ENCODE peak calls at places on chromosomes 2 and 18, in nine cellular contexts. R, T, C, J, L, U, Y, G and M are unnamed samples.

GRCh38 chr18:32717151-32717550 is 55.7 kb downstream of the KLHL14 start:
- DNase-seq in R (no peak), T (no peak), C (no peak), J (no peak), L (no peak), U (no peak), Y (no peak), G (no peak), M (no peak)

GRCh38 chr18:77777126-77777525 is 527.5 kb downstream of the GALR1 start:
- DNase-seq in R (no peak), T (no peak), C (no peak), J (no peak), L (no peak), U (no peak), Y (no peak), G (no peak), M (no peak)

GRCh38 chr18:54217624-54218023 is 6.8 kb downstream of the MBD2 start:
- DNase-seq in R (no peak), T (no peak), C (no peak), J (peak), L (no peak), U (no peak), Y (no peak), G (no peak), M (no peak)

GRCh38 chr2:70855679-70856078 is 20.1 kb upstream of the CD207 start:
- DNase-seq in R (no peak), T (no peak), C (no peak), J (no peak), L (no peak), U (peak), Y (no peak), G (no peak), M (peak)

GRCh38 chr2:9665903-9666302 is 35.1 kb upstream of the YWHAQ start:
- DNase-seq in R (no peak), T (no peak), C (no peak), J (no peak), L (peak), U (peak), Y (no peak), G (no peak), M (no peak)

GRCh38 chr2:70501215-70501614 is 52.4 kb downstream of the TGFA start:
- DNase-seq in R (no peak), T (no peak), C (no peak), J (no peak), L (no peak), U (no peak), Y (no peak), G (no peak), M (no peak)

GRCh38 chr2:120559401-120559800 is 176.3 kb upstream of the GLI2 start:
- DNase-seq in R (no peak), T (no peak), C (no peak), J (no peak), L (peak), U (no peak), Y (no peak), G (no peak), M (peak)

GRCh38 chr2:109126501-109126860 is 2.5 kb upstream of the SH3RF3 start:
- DNase-seq in R (no peak), T (no peak), C (no peak), J (no peak), L (peak), U (peak), Y (no peak), G (peak), M (no peak)

GRCh38 chr2:127901339-127902072 is 15.8 kb upstream of the AMMECR1L start:
- DNase-seq in R (no peak), T (peak), C (no peak), J (no peak), L (peak), U (no peak), Y (no peak), G (no peak), M (no peak)

GRCh38 chr2:232761301-232761907 is 15.0 kb downstream of the KCNJ13 start:
- DNase-seq in R (peak), T (no peak), C (peak), J (peak), L (peak), U (peak), Y (peak), G (peak), M (peak)

GRCh38 chr18:41814651-41815050 is 140.4 kb upstream of the PIK3C3 start:
- DNase-seq in R (no peak), T (no peak), C (no peak), J (no peak), L (no peak), U (no peak), Y (no peak), G (peak), M (no peak)

GRCh38 chr2:9844581-9844980 is 1.3 kb downstream of the TAF1B start:
- DNase-seq in R (no peak), T (no peak), C (peak), J (peak), L (peak), U (peak), Y (no peak), G (peak), M (no peak)

GRCh38 chr2:20438334-20439192 is 8.3 kb upstream of the RHOB start:
- DNase-seq in R (peak), T (peak), C (no peak), J (no peak), L (peak), U (peak), Y (no peak), G (peak), M (no peak)

GRCh38 chr2:219557320-219557719 is 13.5 kb downstream of the TMEM198 start:
- DNase-seq in R (no peak), T (no peak), C (no peak), J (no peak), L (no peak), U (no peak), Y (no peak), G (no peak), M (no peak)

GRCh38 chr2:68252407-68253210 is at the start of gene PPP3R1:
- DNase-seq in R (peak), T (peak), C (peak), J (peak), L (peak), U (peak), Y (peak), G (peak), M (peak)

GRCh38 chr2:9941196-9941995 is 10.1 kb upstream of the GRHL1 start:
- DNase-seq in R (no peak), T (no peak), C (no peak), J (peak), L (peak), U (no peak), Y (no peak), G (no peak), M (no peak)

GRCh38 chr2:12761109-12761508 is 44.4 kb downstream of the TRIB2 start:
- DNase-seq in R (no peak), T (no peak), C (no peak), J (no peak), L (no peak), U (no peak), Y (no peak), G (no peak), M (no peak)

DNA sequence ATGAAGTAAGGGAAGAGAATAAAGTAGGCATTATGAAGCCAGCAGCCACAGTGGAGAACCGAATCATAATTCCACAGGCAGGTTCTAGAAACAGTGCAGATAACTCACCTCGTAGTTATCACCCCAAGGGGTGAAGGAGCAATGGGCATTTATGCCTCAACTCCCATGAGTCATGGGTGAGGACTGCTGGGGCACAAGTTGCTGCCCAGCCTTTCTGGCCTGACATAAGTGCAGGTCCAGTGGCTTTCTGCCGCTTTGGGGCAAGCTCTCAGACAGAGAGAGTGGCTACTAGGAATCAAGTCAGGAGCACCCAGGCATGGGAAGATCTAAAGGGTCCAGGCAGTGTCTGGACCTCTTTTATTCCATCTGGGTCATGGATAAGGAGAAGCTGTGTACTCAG is 149.8 kb downstream of the SUCLG1 start:
- DNase-seq in R (no peak), T (no peak), C (no peak), J (no peak), L (no peak), U (no peak), Y (no peak), G (no peak), M (no peak)
- TF ChIP-seq CTCF in R (no peak), T (no peak), C (no peak), J (no peak), L (no peak), U (no peak), Y (no peak), G (no peak), M (no peak)

GRCh38 chr2:166916987-166917386 is 28.7 kb downstream of the XIRP2 start:
- DNase-seq in R (no peak), T (no peak), C (no peak), J (no peak), L (no peak), U (no peak), Y (no peak), G (no peak), M (no peak)
- TF ChIP-seq CTCF in R (no peak), T (no peak), C (no peak), J (no peak), L (no peak), U (no peak), Y (no peak), G (no peak), M (no peak)

GRCh38 chr2:230711224-230711623 is 1.4 kb upstream of the CAB39 start:
- DNase-seq in R (no peak), T (no peak), C (no peak), J (no peak), L (no peak), U (no peak), Y (no peak), G (peak), M (no peak)

GRCh38 chr2:230714122-230714453 is 1.4 kb downstream of the CAB39 start:
- DNase-seq in R (peak), T (no peak), C (peak), J (peak), L (peak), U (peak), Y (peak), G (peak), M (no peak)

GRCh38 chr2:230713331-230714121 is 884 bp downstream of the CAB39 start:
- DNase-seq in R (peak), T (peak), C (peak), J (peak), L (no peak), U (peak), Y (peak), G (peak), M (no peak)

GRCh38 chr2:230715201-230715600 is 2.6 kb downstream of the CAB39 start:
- DNase-seq in R (no peak), T (no peak), C (no peak), J (no peak), L (peak), U (no peak), Y (no peak), G (peak), M (no peak)

DNA sequence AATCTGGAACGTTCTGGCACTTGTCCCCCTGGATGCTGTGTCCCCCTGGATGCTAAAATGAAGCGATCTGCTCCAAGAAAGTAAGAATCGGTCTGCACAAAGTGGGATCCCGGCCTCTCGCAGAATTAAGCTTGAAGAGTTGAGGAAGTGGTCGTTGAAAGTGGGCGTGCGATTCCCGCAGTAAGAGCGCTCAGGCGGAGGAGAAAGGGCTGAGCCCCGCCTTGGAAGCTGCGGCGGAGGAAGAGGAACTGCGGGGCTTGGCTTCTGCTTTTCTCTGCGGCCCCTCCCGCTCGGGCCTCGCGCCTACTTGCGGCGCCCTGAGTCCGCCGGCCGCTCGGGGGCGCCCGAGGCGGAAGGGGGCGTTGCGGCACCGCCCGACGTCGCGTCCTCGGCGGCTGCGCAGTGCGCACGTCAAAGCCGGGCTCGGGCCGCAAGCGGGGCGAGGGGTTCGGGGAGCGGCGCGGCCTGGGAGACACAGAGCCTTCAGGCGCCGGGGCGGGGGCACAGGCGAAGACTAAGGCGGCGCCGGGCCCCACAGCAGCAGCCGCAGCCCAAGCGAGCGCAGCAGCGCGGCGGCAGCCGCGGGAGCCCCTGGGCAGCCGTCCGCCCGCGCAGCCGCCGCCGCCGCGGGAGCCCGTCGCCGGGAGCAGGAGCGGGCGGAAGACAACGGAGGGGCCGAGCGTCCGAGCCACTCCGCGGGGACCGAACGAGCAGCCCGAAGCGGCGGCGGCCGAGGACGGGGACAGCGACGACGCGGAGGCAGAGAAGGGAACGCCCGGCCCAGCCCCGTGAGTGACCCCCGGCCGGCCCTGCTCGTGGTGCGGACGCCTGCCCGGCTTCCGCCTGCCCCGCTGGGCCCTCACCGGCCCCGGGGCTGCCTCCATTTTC is at the start of gene CAB39:
- DNase-seq in R (peak), T (peak), C (peak), J (peak), L (peak), U (peak), Y (peak), G (peak), M (peak)
- TF ChIP-seq CTCF in R (peak), T (peak), C (peak), J (peak), L (peak), U (peak), Y (peak), G (peak), M (peak)

GRCh38 chr2:99159594-99159993 is 4.8 kb downstream of the LIPT1 start:
- DNase-seq in R (no peak), T (no peak), C (no peak), J (no peak), L (no peak), U (no peak), Y (no peak), G (no peak), M (no peak)
- TF ChIP-seq CTCF in R (no peak), T (no peak), C (no peak), J (no peak), L (no peak), U (no peak), Y (no peak), G (no peak), M (no peak)

GRCh38 chr18:67456691-67457090 is 59.8 kb downstream of the DSEL start:
- DNase-seq in R (no peak), T (no peak), C (no peak), J (no peak), L (peak), U (no peak), Y (no peak), G (no peak), M (no peak)
- TF ChIP-seq CTCF in R (no peak), T (no peak), C (no peak), J (no peak), L (peak), U (no peak), Y (peak), G (no peak), M (no peak)

GRCh38 chr2:156151351-156151750 is 181.2 kb downstream of the NR4A2 start:
- DNase-seq in R (no peak), T (no peak), C (no peak), J (no peak), L (no peak), U (peak), Y (no peak), G (no peak), M (no peak)

GRCh38 chr2:156155319-156155718 is 177.2 kb downstream of the NR4A2 start:
- DNase-seq in R (no peak), T (no peak), C (no peak), J (no peak), L (no peak), U (no peak), Y (no peak), G (no peak), M (no peak)

GRCh38 chr2:156157670-156158069 is 174.9 kb downstream of the NR4A2 start:
- DNase-seq in R (no peak), T (no peak), C (no peak), J (no peak), L (no peak), U (peak), Y (peak), G (no peak), M (no peak)

GRCh38 chr2:156156580-156156979 is 175.9 kb downstream of the NR4A2 start:
- DNase-seq in R (peak), T (no peak), C (no peak), J (no peak), L (no peak), U (peak), Y (peak), G (no peak), M (no peak)
- TF ChIP-seq CTCF in R (no peak), T (no peak), C (no peak), J (peak), L (no peak), U (no peak), Y (peak), G (no peak), M (no peak)

DNA sequence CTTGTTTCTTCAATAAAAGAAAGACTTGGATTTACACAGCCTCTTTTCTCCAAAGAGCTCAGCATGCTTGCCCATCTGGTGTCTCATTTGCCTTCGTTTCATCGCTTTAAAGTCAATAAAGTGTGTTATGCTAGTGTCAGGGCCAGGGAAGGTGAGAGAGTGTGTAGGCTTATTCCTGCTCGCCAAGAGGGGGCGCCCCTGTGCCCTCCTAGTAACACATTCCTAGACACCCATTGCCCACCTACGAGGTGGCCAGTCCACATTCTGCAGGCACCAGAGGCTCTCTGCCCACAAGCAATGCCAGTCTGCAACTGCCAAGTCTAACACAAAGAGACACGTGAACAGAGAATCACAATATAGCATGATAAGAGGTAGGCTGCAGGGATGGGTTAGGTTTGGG is 39.4 kb upstream of the DAPL1 start:
- DNase-seq in R (peak), T (no peak), C (no peak), J (peak), L (no peak), U (peak), Y (peak), G (peak), M (no peak)
- TF ChIP-seq CTCF in R (no peak), T (no peak), C (no peak), J (peak), L (peak), U (peak), Y (peak), G (peak), M (peak)

GRCh38 chr2:501130-501529 is 176.1 kb downstream of the TMEM18 start:
- DNase-seq in R (no peak), T (no peak), C (no peak), J (no peak), L (no peak), U (no peak), Y (peak), G (no peak), M (no peak)
- TF ChIP-seq CTCF in R (no peak), T (no peak), C (no peak), J (no peak), L (no peak), U (no peak), Y (peak), G (no peak), M (no peak)